ENCODE peak calls at places on chromosomes 13 and 19, in ten cellular contexts. H, A, W, Q, U, E, X, O, G and F are unnamed samples.

GRCh38 chr19:47633516-47633915 is 24.6 kb downstream of the BICRA start:
- DNase-seq in H (peak; percentile 75), A (no peak), W (no peak), Q (no peak), U (no peak), E (no peak), X (no peak), O (no peak), G (no peak), F (no peak)

GRCh38 chr13:84917252-84917878 is 881.9 kb downstream of the SLITRK6 start:
- DNase-seq in H (no peak), A (no peak), W (peak; percentile 17), Q (no peak), U (peak; percentile 30), E (no peak), X (no peak), O (peak; percentile 9), G (no peak), F (no peak)

GRCh38 chr13:106145997-106146864 is 389.2 kb downstream of the EFNB2 start:
- DNase-seq in H (no peak), A (no peak), W (no peak), Q (no peak), U (no peak), E (no peak), X (no peak), O (no peak), G (no peak), F (no peak)

GRCh38 chr13:111460548-111461444 is 140.4 kb downstream of the TEX29 start:
- DNase-seq in H (no peak), A (no peak), W (peak; percentile 67), Q (no peak), U (peak; percentile 78), E (no peak), X (no peak), O (peak; percentile 33), G (peak; percentile 10), F (peak; percentile 66)

GRCh38 chr19:12939292-12939606 is 840 bp downstream of the CALR start:
- DNase-seq in H (no peak), A (no peak), W (peak; percentile 54), Q (no peak), U (peak; percentile 56), E (no peak), X (no peak), O (peak; percentile 17), G (no peak), F (no peak)

GRCh38 chr13:90168953-90169352 is 1178.5 kb upstream of the MIR17HG start:
- DNase-seq in H (no peak), A (no peak), W (no peak), Q (no peak), U (no peak), E (no peak), X (no peak), O (no peak), G (no peak), F (no peak)

GRCh38 chr13:94063096-94063495 is 416.4 kb downstream of the DCT start:
- DNase-seq in H (no peak), A (no peak), W (peak; percentile 61), Q (no peak), U (peak; percentile 44), E (no peak), X (no peak), O (peak; percentile 31), G (peak; percentile 15), F (no peak)

GRCh38 chr19:15123900-15124299 is 16.7 kb downstream of the SYDE1 start:
- DNase-seq in H (peak; percentile 60), A (no peak), W (no peak), Q (no peak), U (no peak), E (no peak), X (no peak), O (no peak), G (no peak), F (peak; percentile 78)

GRCh38 chr13:75399168-75399878 is 82.6 kb downstream of the TBC1D4 start:
- DNase-seq in H (no peak), A (no peak), W (no peak), Q (no peak), U (no peak), E (no peak), X (no peak), O (no peak), G (peak; percentile 16), F (no peak)

GRCh38 chr13:110338441-110339101 is 31.5 kb downstream of the COL4A2 start:
- DNase-seq in H (peak; percentile 62), A (no peak), W (peak; percentile 84), Q (no peak), U (peak; percentile 64), E (no peak), X (no peak), O (peak; percentile 67), G (no peak), F (no peak)

GRCh38 chr19:28843771-28844492 is 369.0 kb downstream of the UQCRFS1 start:
- DNase-seq in H (no peak), A (no peak), W (no peak), Q (no peak), U (no peak), E (no peak), X (no peak), O (no peak), G (no peak), F (no peak)

GRCh38 chr13:109990296-109990695 is 203.9 kb upstream of the IRS2 start:
- DNase-seq in H (no peak), A (no peak), W (no peak), Q (no peak), U (no peak), E (no peak), X (no peak), O (no peak), G (no peak), F (no peak)

GRCh38 chr19:42831221-42832019 is 48.1 kb downstream of the PSG1 start:
- DNase-seq in H (no peak), A (no peak), W (no peak), Q (no peak), U (no peak), E (no peak), X (no peak), O (no peak), G (no peak), F (no peak)

GRCh38 chr19:54416695-54417491 is 1.6 kb downstream of the TTYH1 start:
- DNase-seq in H (no peak), A (no peak), W (no peak), Q (no peak), U (no peak), E (no peak), X (no peak), O (no peak), G (no peak), F (no peak)

GRCh38 chr19:32599736-32600157 is 18.8 kb downstream of the PDCD5 start:
- DNase-seq in H (peak; percentile 22), A (no peak), W (peak; percentile 77), Q (peak; percentile 4), U (peak; percentile 75), E (peak; percentile 24), X (peak; percentile 12), O (peak; percentile 73), G (peak; percentile 15), F (peak; percentile 32)

GRCh38 chr13:100378533-100378932 is 210.1 kb downstream of the GGACT start:
- DNase-seq in H (no peak), A (no peak), W (no peak), Q (no peak), U (no peak), E (no peak), X (no peak), O (no peak), G (no peak), F (no peak)

GRCh38 chr13:46555722-46556121 is 2.8 kb downstream of the LRCH1 start:
- DNase-seq in H (no peak), A (no peak), W (no peak), Q (no peak), U (no peak), E (no peak), X (no peak), O (no peak), G (no peak), F (no peak)

GRCh38 chr13:26019241-26019640 is 32.6 kb downstream of the SHISA2 start:
- DNase-seq in H (no peak), A (no peak), W (no peak), Q (no peak), U (no peak), E (no peak), X (no peak), O (no peak), G (no peak), F (no peak)

GRCh38 chr13:112057736-112058518 is 9.0 kb upstream of the SOX1 start:
- DNase-seq in H (no peak), A (no peak), W (no peak), Q (no peak), U (no peak), E (no peak), X (no peak), O (no peak), G (no peak), F (peak; percentile 21)

GRCh38 chr19:45153339-45154063 is 7.3 kb downstream of the NKPD1 start:
- DNase-seq in H (peak; percentile 21), A (no peak), W (peak; percentile 34), Q (no peak), U (peak; percentile 77), E (no peak), X (peak; percentile 14), O (peak; percentile 48), G (no peak), F (peak; percentile 51)

GRCh38 chr19:42325896-42326771 is 699 bp downstream of the MEGF8 start:
- DNase-seq in H (no peak), A (no peak), W (no peak), Q (no peak), U (peak; percentile 22), E (no peak), X (no peak), O (no peak), G (no peak), F (no peak)

GRCh38 chr13:49441846-49442245 is 2.0 kb downstream of the CAB39L start:
- DNase-seq in H (no peak), A (no peak), W (peak; percentile 51), Q (no peak), U (no peak), E (no peak), X (no peak), O (no peak), G (no peak), F (no peak)

GRCh38 chr13:110373617-110374016 is 66.5 kb downstream of the COL4A2 start:
- DNase-seq in H (no peak), A (no peak), W (no peak), Q (no peak), U (no peak), E (no peak), X (no peak), O (no peak), G (no peak), F (no peak)

GRCh38 chr19:17266589-17266974 is 661 bp upstream of the BABAM1 start:
- DNase-seq in H (no peak), A (no peak), W (no peak), Q (no peak), U (no peak), E (no peak), X (no peak), O (no peak), G (no peak), F (no peak)

GRCh38 chr13:40063278-40063698 is 407.8 kb downstream of the COG6 start:
- DNase-seq in H (no peak), A (no peak), W (no peak), Q (no peak), U (no peak), E (no peak), X (no peak), O (peak; percentile 15), G (no peak), F (peak; percentile 46)

GRCh38 chr19:30375651-30376050 is 3.5 kb downstream of the ZNF536 start:
- DNase-seq in H (no peak), A (no peak), W (no peak), Q (no peak), U (no peak), E (no peak), X (no peak), O (no peak), G (no peak), F (no peak)